ENCODE peak calls at places on chromosome 7, in four cellular contexts. K is NCI-H1694 treated with DMSO at 0.1 percent for 48 hours; J is activated T-cell treated with anti-CD3 and anti-CD28 coated beads, Interleukin-2, amount 50 U/mL, for 4 hours; B is adrenal gland. E is an unnamed sample.

GRCh38 chr7:136142583-136142982 is 165.4 kb upstream of the MTPN start:
- DNase-seq in K (no peak), J (no peak), B (no peak), E (no peak)

GRCh38 chr7:55534262-55534915 is 37.9 kb downstream of the VOPP1 start:
- DNase-seq in K (no peak), J (peak), B (no peak), E (peak)

GRCh38 chr7:6256709-6257535 is 15.5 kb downstream of the CYTH3 start:
- DNase-seq in K (no peak), J (peak), B (no peak), E (peak)

GRCh38 chr7:115494529-115495147 is 535.9 kb downstream of the TFEC start:
- DNase-seq in K (no peak), J (no peak), B (no peak), E (no peak)

GRCh38 chr7:42445691-42446090 is 208.7 kb upstream of the GLI3 start:
- DNase-seq in K (no peak), J (no peak), B (no peak), E (no peak)

GRCh38 chr7:151374726-151375125 is 33.1 kb downstream of the NUB1 start:
- DNase-seq in K (no peak), J (no peak), B (no peak), E (no peak)

GRCh38 chr7:44057181-44057848 is 8.1 kb downstream of the PGAM2 start:
- DNase-seq in K (no peak), J (no peak), B (no peak), E (no peak)

GRCh38 chr7:27551803-27552202 is 110.9 kb downstream of the HIBADH start:
- DNase-seq in K (peak), J (no peak), B (no peak), E (no peak)

GRCh38 chr7:129785457-129786178 is 167.1 kb downstream of the UBE2H start:
- DNase-seq in K (no peak), J (no peak), B (no peak), E (no peak)

GRCh38 chr7:108528183-108528712 is 2.3 kb upstream of the PNPLA8 start:
- DNase-seq in K (no peak), J (no peak), B (no peak), E (no peak)

GRCh38 chr7:139355320-139355719 is 4.4 kb upstream of the LUC7L2 start:
- DNase-seq in K (no peak), J (no peak), B (no peak), E (no peak)

GRCh38 chr7:8511810-8512209 is 78.4 kb downstream of the NXPH1 start:
- DNase-seq in K (no peak), J (no peak), B (peak), E (no peak)

GRCh38 chr7:121126801-121127534 is 138.5 kb downstream of the CPED1 start:
- DNase-seq in K (peak), J (no peak), B (no peak), E (no peak)

GRCh38 chr7:20352573-20353304 is 22.0 kb downstream of the ITGB8 start:
- DNase-seq in K (no peak), J (no peak), B (no peak), E (peak)

GRCh38 chr7:69177941-69178494 is 420.3 kb upstream of the AUTS2 start:
- DNase-seq in K (no peak), J (no peak), B (no peak), E (peak)

GRCh38 chr7:45638916-45639315 is 64.7 kb downstream of the ADCY1 start:
- DNase-seq in K (no peak), J (no peak), B (no peak), E (no peak)